ENCODE peak calls at places on chromosomes 1 and 21, in nine cellular contexts. A, K, M, B, L, D, U, P and N are unnamed samples.
A peak's percentile ranks its signal among the peaks of the same experiment; 100 is the strongest.

GRCh38 chr21:45989355-45990048 is 7.9 kb downstream of the COL6A1 start:
- DNase-seq in A (no peak), K (peak; percentile 7), M (no peak), B (no peak), L (no peak), D (peak; percentile 27), U (no peak), P (no peak), N (peak; percentile 66)

GRCh38 chr1:247172956-247173355 is 1.1 kb upstream of the ZNF124 start:
- DNase-seq in A (no peak), K (no peak), M (no peak), B (no peak), L (no peak), D (no peak), U (no peak), P (no peak), N (no peak)

GRCh38 chr1:30409476-30410152 is 313.8 kb downstream of the MATN1 start:
- DNase-seq in A (no peak), K (no peak), M (no peak), B (peak; percentile 4), L (no peak), D (no peak), U (no peak), P (no peak), N (peak; percentile 22)

GRCh38 chr21:46081022-46081861 is 16.7 kb upstream of the COL6A2 start:
- DNase-seq in A (no peak), K (no peak), M (no peak), B (peak; percentile 67), L (no peak), D (no peak), U (no peak), P (peak; percentile 68), N (peak; percentile 54)

GRCh38 chr1:44025816-44026215 is 5.4 kb downstream of the SLC6A9 start:
- DNase-seq in A (no peak), K (no peak), M (no peak), B (no peak), L (peak; percentile 45), D (no peak), U (no peak), P (no peak), N (no peak)

GRCh38 chr1:184283999-184284398 is 102.8 kb upstream of the C1orf21 start:
- DNase-seq in A (no peak), K (no peak), M (peak; percentile 61), B (peak; percentile 58), L (no peak), D (peak; percentile 36), U (no peak), P (no peak), N (no peak)

GRCh38 chr1:219092206-219092605 is 81.5 kb upstream of the LYPLAL1 start:
- DNase-seq in A (no peak), K (no peak), M (no peak), B (no peak), L (no peak), D (no peak), U (no peak), P (no peak), N (no peak)

GRCh38 chr1:100360790-100361232 is 8.5 kb downstream of the CDC14A start:
- DNase-seq in A (no peak), K (no peak), M (peak; percentile 66), B (peak; percentile 31), L (no peak), D (peak; percentile 62), U (no peak), P (no peak), N (no peak)

GRCh38 chr1:53244126-53244525 is 5.8 kb upstream of the MAGOH start:
- DNase-seq in A (no peak), K (no peak), M (no peak), B (no peak), L (no peak), D (no peak), U (no peak), P (no peak), N (no peak)

GRCh38 chr21:37547615-37547975 is 181.0 kb downstream of the DYRK1A start:
- DNase-seq in A (no peak), K (no peak), M (no peak), B (no peak), L (no peak), D (no peak), U (no peak), P (no peak), N (no peak)

GRCh38 chr1:53061859-53062714 is at the start of gene PODN:
- DNase-seq in A (no peak), K (no peak), M (peak; percentile 79), B (peak; percentile 84), L (no peak), D (peak; percentile 56), U (no peak), P (peak; percentile 71), N (peak; percentile 70)